ENCODE peak calls at places on chromosome 5, in nine cellular contexts. U is stomach, T is upper lobe of left lung, C is spleen, Y is suprapubic skin, B is H1, K is sigmoid colon, G is transverse colon, H is GM12878. N is an unnamed sample.

GRCh38 chr5:113375492-113376060 is 59.2 kb downstream of the TSSK1B start:
- DNase-seq in Y (no peak), C (no peak), T (no peak), B (no peak), G (no peak), U (no peak), K (no peak), H (no peak), N (no peak)

GRCh38 chr5:14967166-14967565 is 95.6 kb upstream of the ANKH start:
- DNase-seq in K (no peak), T (no peak), U (no peak), C (no peak), H (no peak), G (no peak), B (no peak), Y (no peak), N (no peak)

GRCh38 chr5:135135530-135136201 is 101.6 kb upstream of the PITX1 start:
- DNase-seq in B (no peak), C (no peak), T (peak), H (no peak), G (peak), U (peak), K (peak), Y (peak), N (no peak)

GRCh38 chr5:37776826-37777225 is 63.0 kb downstream of the GDNF start:
- DNase-seq in T (no peak), H (no peak), U (no peak), G (peak), Y (peak), K (peak), C (no peak), B (no peak), N (no peak)

GRCh38 chr5:167152561-167152960 is 1138.9 kb upstream of the WWC1 start:
- DNase-seq in U (no peak), K (no peak), H (no peak), T (no peak), Y (no peak), B (no peak), G (no peak), C (no peak), N (no peak)

GRCh38 chr5:142720561-142721275 is 34.8 kb upstream of the FGF1 start:
- DNase-seq in C (no peak), T (peak), U (peak), K (no peak), Y (no peak), G (peak), B (no peak), H (no peak), N (no peak)

GRCh38 chr5:35050541-35051126 is 2.9 kb upstream of the AGXT2 start:
- DNase-seq in H (no peak), C (no peak), G (no peak), Y (no peak), U (no peak), K (no peak), B (no peak), T (no peak), N (no peak)

GRCh38 chr5:34447424-34447823 is 208.7 kb upstream of the RAI14 start:
- DNase-seq in K (no peak), H (no peak), T (no peak), B (no peak), Y (no peak), C (no peak), G (no peak), U (no peak), N (no peak)

GRCh38 chr5:100584069-100584468 is 48.9 kb downstream of the FAM174A start:
- DNase-seq in C (no peak), H (peak), G (no peak), K (no peak), U (no peak), B (no peak), Y (no peak), T (no peak), N (no peak)

GRCh38 chr5:178538624-178539344 is 51.4 kb downstream of the COL23A1 start:
- DNase-seq in T (no peak), U (no peak), H (no peak), C (no peak), Y (no peak), B (no peak), G (no peak), K (no peak), N (no peak)

GRCh38 chr5:91754990-91755389 is 371.9 kb upstream of the ARRDC3 start:
- DNase-seq in T (no peak), Y (no peak), K (no peak), G (no peak), U (no peak), B (no peak), H (no peak), C (no peak), N (no peak)

GRCh38 chr5:17000296-17000939 is 64.3 kb upstream of the MYO10 start:
- DNase-seq in Y (no peak), B (no peak), U (no peak), G (no peak), H (no peak), C (no peak), T (no peak), K (no peak), N (no peak)

GRCh38 chr5:59342181-59342580 is 551.3 kb downstream of the PDE4D start:
- DNase-seq in B (no peak), H (no peak), K (no peak), T (no peak), G (no peak), C (no peak), Y (no peak), U (no peak), N (no peak)

GRCh38 chr5:138230981-138231589 is 18.0 kb upstream of the CDC23 start:
- DNase-seq in U (peak), B (no peak), Y (no peak), C (peak), H (no peak), G (no peak), T (no peak), K (no peak), N (no peak)

GRCh38 chr5:170159101-170159698 is 53.5 kb downstream of the FOXI1 start:
- DNase-seq in G (no peak), Y (no peak), B (no peak), H (no peak), C (no peak), K (no peak), U (no peak), T (no peak), N (no peak)

GRCh38 chr5:1930501-1930879 is 47.8 kb upstream of the IRX4 start:
- DNase-seq in C (no peak), K (peak), T (no peak), B (no peak), U (no peak), H (no peak), Y (peak), G (no peak), N (no peak)

GRCh38 chr5:54630738-54631369 is 113.3 kb downstream of the SNX18 start:
- DNase-seq in H (no peak), U (no peak), Y (no peak), B (no peak), T (no peak), G (no peak), K (no peak), C (no peak), N (no peak)

GRCh38 chr5:149550608-149551226 is 522 bp downstream of the CSNK1A1 start:
- DNase-seq in H (no peak), B (no peak), U (no peak), K (peak), C (no peak), G (peak), T (peak), Y (peak), N (no peak)

GRCh38 chr5:144122081-144122480 is 48.4 kb downstream of the YIPF5 start:
- DNase-seq in G (no peak), K (no peak), C (no peak), U (no peak), H (no peak), Y (no peak), T (no peak), B (no peak), N (no peak)

GRCh38 chr5:172707285-172708182 is 63.5 kb downstream of the DUSP1 start:
- DNase-seq in U (no peak), C (peak), H (no peak), G (no peak), K (no peak), Y (no peak), B (no peak), T (no peak), N (no peak)

GRCh38 chr5:168879929-168880328 is 300.8 kb upstream of the PANK3 start:
- DNase-seq in G (no peak), C (no peak), U (no peak), H (peak), T (no peak), B (no peak), K (no peak), Y (no peak), N (peak)

GRCh38 chr5:95712347-95712958 is 18.7 kb upstream of the RHOBTB3 start:
- DNase-seq in U (no peak), C (no peak), T (peak), G (no peak), H (no peak), Y (no peak), B (no peak), K (no peak), N (no peak)

GRCh38 chr5:150630459-150631325 is 9.8 kb upstream of the SYNPO start:
- DNase-seq in G (no peak), C (no peak), T (no peak), H (no peak), B (no peak), K (no peak), U (no peak), Y (no peak), N (no peak)

GRCh38 chr5:59039003-59039295 is 456.1 kb downstream of the RAB3C start:
- DNase-seq in K (no peak), C (no peak), B (no peak), U (no peak), T (peak), G (no peak), Y (no peak), H (no peak), N (no peak)

GRCh38 chr5:74543162-74543995 is 97.1 kb downstream of the ENC1 start:
- DNase-seq in G (no peak), Y (no peak), H (no peak), T (no peak), U (no peak), B (peak), C (no peak), K (no peak), N (no peak)
- TF ChIP-seq POLR2A in G (no peak), Y (no peak), H (no peak), T (no peak), U (no peak), B (no peak), C (no peak), K (no peak), N (no peak)

GRCh38 chr5:147688965-147689364 is 93.6 kb downstream of the JAKMIP2 start:
- DNase-seq in B (no peak), Y (no peak), U (peak), K (peak), H (no peak), G (peak), C (no peak), T (peak), N (no peak)
- TF ChIP-seq POLR2AphosphoS5 in B (no peak), Y (no peak), U (peak), K (peak), H (no peak), G (no peak), C (no peak), T (no peak), N (no peak)

DNA sequence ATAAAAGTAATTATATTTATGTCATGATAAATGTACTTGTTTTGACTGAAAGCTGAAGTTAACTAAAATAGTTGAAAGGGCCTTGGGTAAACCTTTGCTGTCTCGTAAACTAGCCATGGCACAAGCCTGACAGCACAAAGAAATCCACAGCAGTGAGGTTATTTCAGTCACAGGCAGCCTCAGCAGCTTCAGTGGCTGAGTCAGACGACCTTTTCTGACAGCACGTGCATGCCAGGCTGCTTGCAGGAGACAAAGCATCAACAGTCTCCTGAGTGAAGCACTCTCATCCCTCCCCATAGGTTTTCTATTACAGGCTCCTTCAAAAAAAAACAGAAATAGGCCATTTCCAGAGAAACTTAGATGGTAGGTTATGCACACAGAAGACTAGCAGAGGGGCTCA is 34.6 kb downstream of the OXCT1 start:
- DNase-seq in B (no peak), H (no peak), T (no peak), C (no peak), Y (no peak), U (no peak), K (peak), G (no peak), N (no peak)
- TF ChIP-seq POLR2A in B (no peak), H (no peak), T (no peak), C (no peak), Y (no peak), U (no peak), K (no peak), G (no peak), N (no peak)

GRCh38 chr5:132498152-132498551 is 7.6 kb upstream of the IRF1 start:
- DNase-seq in B (no peak), G (no peak), U (peak), T (peak), H (no peak), K (peak), Y (peak), C (peak), N (no peak)
- TF ChIP-seq POLR2AphosphoS5 in B (no peak), G (no peak), U (peak), T (no peak), H (no peak), K (peak), Y (no peak), C (no peak), N (no peak)

DNA sequence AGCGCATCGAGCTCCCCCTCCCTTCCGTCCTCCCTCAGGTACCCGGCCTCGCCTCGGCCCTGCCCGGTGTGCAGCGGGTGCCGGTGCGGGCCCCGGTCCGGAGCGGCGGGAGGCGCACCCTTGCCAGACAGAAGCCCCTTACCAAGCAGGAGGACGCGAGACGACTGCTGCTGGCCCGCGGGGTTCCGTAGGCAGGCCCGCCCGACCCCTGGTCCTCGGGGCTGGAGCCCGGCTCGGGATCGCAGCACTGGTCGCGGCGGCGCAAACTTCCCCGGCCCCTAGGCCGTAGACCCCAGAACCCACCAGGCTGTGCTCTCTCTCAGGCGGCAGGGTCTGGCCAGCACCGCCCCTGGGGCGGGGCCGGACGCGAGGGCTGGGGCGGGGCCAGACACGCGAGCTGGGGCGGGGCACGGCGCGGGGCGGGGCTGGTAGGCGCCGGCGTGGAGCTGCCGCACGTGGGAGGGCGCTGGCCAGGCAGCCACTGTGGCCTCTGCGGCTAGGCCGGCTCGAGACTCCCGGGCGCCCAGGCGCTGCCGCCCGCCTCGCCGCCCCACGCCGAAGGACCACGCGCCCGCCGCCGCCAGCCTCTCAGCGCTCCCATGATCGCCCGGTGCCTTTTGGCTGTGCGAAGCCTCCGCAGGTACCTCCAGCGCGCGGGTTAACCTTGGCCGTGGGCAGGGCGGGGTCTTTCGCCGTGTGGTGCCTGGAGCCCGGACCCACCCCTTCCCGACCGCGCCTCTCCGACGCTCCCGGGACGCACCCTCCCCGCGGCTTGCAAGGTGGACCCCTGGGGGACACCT is at the start of the genes NLN and SGTB:
- DNase-seq in U (peak), K (peak), T (peak), Y (peak), G (peak), H (no peak), B (peak), C (peak), N (peak)
- TF ChIP-seq POLR2A in U (no peak), K (no peak), T (peak), Y (no peak), G (peak), H (peak), B (peak), C (no peak), N (no peak)

N was measured in GM12891.